ENCODE peak calls at places on chromosomes 1 and 21, in ten cellular contexts. N is brain microvascular endothelial cell, Z is neural crest cell, J is NCI-H748 treated with DMSO at 0.1 percent for 48 hours, G is adipocyte, V is LoVo, T is HTR-8/SVneo, D is GM03348, X is left ventricle myocardium superior, H is NCI-H1930. Y is an unnamed sample.

GRCh38 chr1:113904674-113905434 is at the start of the genes AP4B1 and DCLRE1B:
- DNase-seq in N (peak; percentile 100), Z (peak; percentile 95), J (peak; percentile 97), G (peak; percentile 100), V (peak; percentile 99), T (peak; percentile 92), D (peak; percentile 97), X (peak; percentile 100), H (peak; percentile 99), Y (peak; percentile 98)

GRCh38 chr1:169121146-169121923 is 14.8 kb downstream of the ATP1B1 start:
- DNase-seq in N (no peak), Z (no peak), J (no peak), G (no peak), V (no peak), T (no peak), D (no peak), X (no peak), H (no peak), Y (no peak)

GRCh38 chr21:31161157-31161556 is 122.9 kb upstream of the KRTAP19-8 start:
- DNase-seq in N (no peak), Z (peak; percentile 16), J (no peak), G (peak; percentile 58), V (no peak), T (peak; percentile 14), D (peak; percentile 56), X (no peak), H (no peak), Y (no peak)

GRCh38 chr1:93275634-93276295 is 69.9 kb upstream of the DR1 start:
- DNase-seq in N (no peak), Z (no peak), J (no peak), G (no peak), V (no peak), T (no peak), D (no peak), X (no peak), H (no peak), Y (no peak)

GRCh38 chr21:25708467-25709065 is 26.1 kb downstream of the ATP5PF start:
- DNase-seq in N (peak; percentile 43), Z (peak; percentile 36), J (peak; percentile 34), G (peak; percentile 77), V (peak; percentile 49), T (peak; percentile 29), D (peak; percentile 64), X (no peak), H (no peak), Y (peak; percentile 18)

GRCh38 chr1:65558215-65558614 is 137.7 kb downstream of the LEPR start:
- DNase-seq in N (no peak), Z (no peak), J (no peak), G (peak; percentile 9), V (no peak), T (no peak), D (no peak), X (no peak), H (no peak), Y (no peak)

GRCh38 chr1:182488803-182489202 is 38.9 kb downstream of the RGSL1 start:
- DNase-seq in N (no peak), Z (no peak), J (no peak), G (no peak), V (no peak), T (no peak), D (no peak), X (no peak), H (no peak), Y (no peak)

GRCh38 chr1:62466982-62467532 is 30.2 kb downstream of the USP1 start:
- DNase-seq in N (no peak), Z (no peak), J (no peak), G (peak; percentile 23), V (no peak), T (no peak), D (no peak), X (no peak), H (no peak), Y (no peak)

GRCh38 chr1:170204121-170204520 is 58.4 kb downstream of the NTMT2 start:
- DNase-seq in N (no peak), Z (no peak), J (no peak), G (peak; percentile 75), V (no peak), T (no peak), D (peak; percentile 40), X (no peak), H (no peak), Y (no peak)

GRCh38 chr1:183027031-183027430 is 3.8 kb downstream of the LAMC1 start:
- DNase-seq in N (no peak), Z (no peak), J (no peak), G (no peak), V (no peak), T (no peak), D (no peak), X (no peak), H (no peak), Y (no peak)

GRCh38 chr1:153293847-153294246 is 18.9 kb downstream of the PGLYRP3 start:
- DNase-seq in N (no peak), Z (no peak), J (no peak), G (no peak), V (no peak), T (no peak), D (no peak), X (no peak), H (no peak), Y (no peak)

GRCh38 chr1:33140153-33141149 is 41.4 kb downstream of the TRIM62 start:
- DNase-seq in N (peak; percentile 32), Z (no peak), J (no peak), G (peak; percentile 49), V (no peak), T (no peak), D (no peak), X (no peak), H (no peak), Y (no peak)

GRCh38 chr1:188599313-188599712 is 1770.6 kb downstream of the PLA2G4A start:
- DNase-seq in N (no peak), Z (no peak), J (no peak), G (no peak), V (no peak), T (no peak), D (no peak), X (no peak), H (no peak), Y (no peak)

GRCh38 chr1:90709535-90709934 is 7.6 kb downstream of the BARHL2 start:
- DNase-seq in N (no peak), Z (no peak), J (no peak), G (no peak), V (no peak), T (no peak), D (no peak), X (no peak), H (no peak), Y (no peak)

GRCh38 chr1:10360045-10360444 is 38.8 kb upstream of the PGD start:
- DNase-seq in N (no peak), Z (no peak), J (no peak), G (no peak), V (no peak), T (no peak), D (no peak), X (no peak), H (no peak), Y (no peak)